ENCODE peak calls at places on chromosomes 6 and 20, in five cellular contexts. L is PC-3, G is upper lobe of right lung, A is neural progenitor cell, P is spleen. I is an unnamed sample.

GRCh38 chr20:41249781-41250281 is 67.7 kb downstream of the ZHX3 start:
- DNase-seq in L (peak; percentile 25), G (no peak), A (peak; percentile 77), P (no peak), I (peak; percentile 41)

GRCh38 chr6:16540804-16541752 is 220.2 kb downstream of the ATXN1 start:
- DNase-seq in L (no peak), G (no peak), A (peak; percentile 8), P (no peak), I (no peak)

GRCh38 chr6:28880894-28881780 is 42.6 kb downstream of the TRIM27 start:
- DNase-seq in L (peak; percentile 88), G (no peak), A (peak; percentile 78), P (no peak), I (peak; percentile 49)

GRCh38 chr6:141105481-141105880 is 1027.2 kb upstream of the GJE1 start:
- DNase-seq in L (no peak), G (no peak), A (peak; percentile 93), P (no peak), I (no peak)

GRCh38 chr6:17633465-17634188 is 33.5 kb downstream of the FAM8A1 start:
- DNase-seq in L (no peak), G (no peak), A (no peak), P (no peak), I (no peak)

GRCh38 chr20:18001131-18001921 is 32.5 kb downstream of the MGME1 start:
- DNase-seq in L (peak; percentile 69), G (peak; percentile 80), A (no peak), P (no peak), I (peak; percentile 97)

GRCh38 chr6:137571854-137572253 is 77.7 kb upstream of the OLIG3 start:
- DNase-seq in L (peak; percentile 66), G (no peak), A (peak; percentile 47), P (no peak), I (peak; percentile 50)

GRCh38 chr20:11794525-11794924 is 123.2 kb upstream of the BTBD3 start:
- DNase-seq in L (no peak), G (no peak), A (no peak), P (no peak), I (no peak)

GRCh38 chr6:4358414-4359107 is 223.2 kb upstream of the ECI2 start:
- DNase-seq in L (peak; percentile 100), G (peak; percentile 72), A (peak; percentile 24), P (peak; percentile 82), I (peak; percentile 100)

GRCh38 chr6:35195120-35195780 is 18.5 kb upstream of the SCUBE3 start:
- DNase-seq in L (peak; percentile 22), G (no peak), A (no peak), P (no peak), I (peak; percentile 33)

GRCh38 chr6:16333580-16333979 is 95.2 kb downstream of the GMPR start:
- DNase-seq in L (peak; percentile 84), G (no peak), A (no peak), P (no peak), I (peak; percentile 93)

DNA sequence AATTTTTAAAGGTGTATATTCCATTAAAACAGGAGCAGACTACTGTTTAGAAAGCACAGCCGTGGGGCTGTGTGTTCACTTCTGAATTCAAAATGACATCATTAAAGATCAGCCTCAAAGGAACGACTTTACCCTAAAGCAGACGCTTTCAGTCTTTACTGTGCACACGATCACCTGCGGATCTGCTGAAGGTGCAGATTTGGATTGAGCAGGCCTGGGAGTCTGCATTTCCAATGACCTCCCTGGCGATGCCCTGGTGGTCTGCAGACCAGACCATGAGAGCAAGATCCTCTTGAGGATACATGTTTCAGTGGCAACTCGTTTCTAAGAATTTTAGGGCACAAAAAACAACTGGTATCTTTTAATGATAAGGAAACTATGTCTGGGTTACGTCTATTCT is 27.2 kb downstream of the TXNDC5 start:
- DNase-seq in L (no peak), G (no peak), A (no peak), P (peak; percentile 25), I (no peak)
- H3K36me3 ChIP-seq in L (peaks cover 64% of the 10 kb centered on the region), G (peaks cover 80% of the 10 kb centered on the region), A (peaks cover 6% of the 10 kb centered on the region), P (peaks cover 13% of the 10 kb centered on the region), I (peaks cover 18% of the 10 kb centered on the region)

DNA sequence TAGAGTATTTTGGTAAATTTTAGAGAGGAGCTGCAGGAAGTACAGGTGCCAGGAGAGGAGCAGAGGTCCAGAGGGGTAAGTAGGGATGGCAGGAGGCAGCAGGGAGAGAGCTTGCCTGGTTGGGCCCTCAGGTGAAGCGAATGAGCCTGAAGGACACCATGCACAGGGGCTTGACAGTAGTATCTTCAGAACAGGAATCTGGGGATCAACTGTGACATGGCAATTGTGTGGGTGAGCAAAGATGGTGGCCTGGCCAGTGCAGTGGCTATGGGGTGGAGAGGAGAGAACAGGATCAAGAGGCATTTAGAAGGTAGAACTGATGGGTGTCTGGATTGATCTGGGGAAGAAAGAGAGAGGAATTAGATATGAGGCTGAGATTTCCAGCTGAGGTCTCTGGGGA is 68.7 kb upstream of the RNF24 start:
- DNase-seq in L (no peak), G (no peak), A (no peak), P (no peak), I (no peak)
- TF ChIP-seq CTCF in L (no peak), G (no peak), A (no peak), P (no peak), I (no peak)

DNA sequence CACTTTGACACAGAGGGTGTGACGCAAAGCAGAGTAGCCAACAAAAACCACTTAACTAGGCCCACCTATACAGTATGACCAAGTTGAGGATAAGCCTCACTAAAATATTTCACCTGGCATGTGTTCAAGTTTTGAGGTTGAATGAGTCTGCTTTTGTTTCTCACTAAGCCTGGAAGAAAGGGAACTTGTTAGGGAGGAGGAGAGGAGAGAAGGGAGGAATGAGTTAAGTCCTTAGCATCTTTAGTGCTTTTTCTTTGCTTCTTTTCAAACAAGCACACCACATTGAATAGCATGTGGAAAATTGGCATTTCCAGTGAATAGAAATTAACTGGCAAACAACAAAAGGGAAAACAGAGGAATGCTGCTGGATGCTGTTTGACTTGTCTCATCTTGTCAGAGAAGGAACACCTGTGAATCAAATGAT is 461.9 kb downstream of the GJA1 start:
- DNase-seq in L (no peak), G (no peak), A (peak; percentile 78), P (no peak), I (peak; percentile 87)
- H3K4me3 ChIP-seq in L (no peak overlapping the region), G (no peak overlapping the region), A (peak overlapping the region; percentile 27), P (no peak overlapping the region), I (no peak overlapping the region)

DNA sequence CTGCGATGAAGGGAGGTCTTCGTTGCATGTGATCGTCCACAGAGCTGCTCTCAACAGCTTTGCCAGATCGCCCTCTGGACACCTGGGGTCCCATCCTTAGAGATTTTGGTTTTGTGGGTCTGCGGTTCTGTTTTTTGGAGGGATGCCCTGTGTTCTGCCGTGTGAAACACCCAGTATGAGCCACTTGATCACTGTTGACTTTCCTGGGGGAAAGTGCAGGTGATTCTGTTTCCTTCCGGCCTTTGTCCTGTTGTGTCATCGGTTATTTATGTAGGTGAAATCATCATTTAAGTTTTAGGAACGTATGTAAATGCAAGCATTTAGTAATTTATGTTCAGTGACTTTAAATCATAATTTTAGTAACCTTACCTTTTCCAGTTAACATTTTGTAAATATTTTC is 56.4 kb upstream of the SLC22A1 start:
- DNase-seq in L (peak; percentile 78), G (no peak), A (no peak), P (no peak), I (peak; percentile 21)
- H3K36me3 ChIP-seq in L (peaks cover 13% of the 10 kb centered on the region), G (peaks cover 96% of the 10 kb centered on the region), A (no peaks in the 10 kb centered on the region), P (no peaks in the 10 kb centered on the region), I (peaks cover 45% of the 10 kb centered on the region)

GRCh38 chr6:157036245-157036681 is 259.1 kb downstream of the ARID1B start:
- DNase-seq in L (peak; percentile 9), G (no peak), A (no peak), P (no peak), I (peak; percentile 94)
- TF ChIP-seq CTCF in L (no peak), G (no peak), A (no peak), P (no peak), I (no peak)

I was measured in bronchial epithelial cell.